ENCODE peak calls at places on chromosomes 11 and 22, in ten cellular contexts. C is HCT116, U is GM12878, V is K562, B is transverse colon, W is GM12892, T is GM12891, D is breast epithelium, G is H1, J is endothelial cell of umbilical vein. S is an unnamed sample.

GRCh38 chr11:32333335-32333991 is 101.9 kb downstream of the WT1 start:
- DNase-seq in T (peak), V (no peak), W (peak), G (peak), D (peak), C (no peak), J (peak), U (no peak), B (peak), S (peak)

GRCh38 chr22:49181431-49181830 is 646.2 kb downstream of the BRD1 start:
- DNase-seq in D (no peak), B (no peak), J (no peak), G (no peak), C (no peak), U (no peak), W (no peak), T (no peak), V (no peak), S (no peak)

GRCh38 chr11:126857860-126858808 is 142.4 kb downstream of the KIRREL3 start:
- DNase-seq in C (no peak), V (no peak), T (no peak), B (no peak), J (no peak), D (no peak), U (no peak), G (no peak), W (no peak), S (no peak)

GRCh38 chr11:29336727-29337212 is 680.1 kb downstream of the KCNA4 start:
- DNase-seq in J (no peak), T (no peak), C (no peak), G (no peak), B (no peak), U (no peak), D (no peak), W (no peak), V (no peak), S (no peak)

GRCh38 chr11:128052912-128053641 is 534.3 kb downstream of the ETS1 start:
- DNase-seq in C (no peak), G (no peak), D (no peak), V (no peak), W (no peak), B (no peak), J (peak), T (no peak), U (no peak), S (no peak)

GRCh38 chr11:4704054-4704789 is at the start of gene MMP26:
- DNase-seq in T (no peak), U (no peak), G (peak), C (no peak), B (no peak), W (no peak), V (no peak), D (no peak), J (no peak), S (no peak)

GRCh38 chr11:84645988-84646689 is 981.0 kb downstream of the DLG2 start:
- DNase-seq in J (no peak), C (no peak), B (peak), V (no peak), W (no peak), U (no peak), T (no peak), G (no peak), D (no peak), S (no peak)

GRCh38 chr11:57499413-57499982 is 16.0 kb downstream of the SLC43A1 start:
- DNase-seq in D (peak), U (no peak), C (peak), G (peak), J (peak), V (peak), B (peak), W (peak), T (peak), S (peak)

GRCh38 chr11:81749245-81749644 is 984.4 kb downstream of the FAM181B start:
- DNase-seq in V (no peak), W (no peak), D (no peak), T (no peak), U (no peak), C (no peak), G (no peak), B (no peak), J (no peak), S (no peak)

GRCh38 chr22:29810156-29810555 is 27.9 kb downstream of the ASCC2 start:
- DNase-seq in B (no peak), T (no peak), W (no peak), V (no peak), G (no peak), C (no peak), U (no peak), J (no peak), D (no peak), S (no peak)

GRCh38 chr11:67422894-67423293 is 5.4 kb upstream of the RPS6KB2 start:
- DNase-seq in C (no peak), V (no peak), J (no peak), D (no peak), G (no peak), T (no peak), B (no peak), U (no peak), W (no peak), S (no peak)

GRCh38 chr11:4695442-4695841 is 2.2 kb downstream of the OR51E2 start:
- DNase-seq in U (no peak), V (no peak), B (no peak), G (no peak), W (no peak), D (no peak), C (no peak), T (no peak), J (no peak), S (no peak)

GRCh38 chr11:134531331-134532135 is 119.5 kb upstream of the B3GAT1 start:
- DNase-seq in U (no peak), V (no peak), J (no peak), D (no peak), B (no peak), G (peak), C (no peak), W (no peak), T (no peak), S (peak)

GRCh38 chr22:22111983-22112382 is 129.4 kb upstream of the TOP3B start:
- DNase-seq in T (no peak), D (no peak), C (no peak), B (no peak), G (no peak), V (peak), J (no peak), W (no peak), U (no peak), S (no peak)

GRCh38 chr11:70763606-70764005 is 365.3 kb downstream of the CTTN start:
- DNase-seq in B (no peak), C (no peak), U (no peak), V (no peak), G (no peak), W (no peak), T (no peak), J (no peak), D (no peak), S (no peak)

GRCh38 chr11:68946416-68947090 is 34.2 kb downstream of the MRGPRD start:
- DNase-seq in U (no peak), J (peak), D (no peak), T (no peak), W (no peak), V (no peak), G (no peak), C (no peak), B (no peak), S (no peak)

GRCh38 chr11:75500742-75501141 is 25.0 kb downstream of the GDPD5 start:
- DNase-seq in D (no peak), V (no peak), G (no peak), B (no peak), U (no peak), J (no peak), T (no peak), C (no peak), W (no peak), S (no peak)

GRCh38 chr11:119340335-119341221 is at the start of gene C1QTNF5:
- DNase-seq in T (no peak), V (no peak), U (no peak), B (peak), J (peak), D (peak), W (no peak), C (no peak), G (peak), S (peak)

GRCh38 chr22:48578138-48579034 is 1249.3 kb downstream of the BRD1 start:
- DNase-seq in C (no peak), B (no peak), J (no peak), T (no peak), U (no peak), D (no peak), G (no peak), V (no peak), W (no peak), S (no peak)

GRCh38 chr22:40419718-40420117 is 49.3 kb downstream of the SGSM3 start:
- DNase-seq in D (no peak), C (no peak), G (no peak), U (no peak), J (no peak), W (no peak), V (no peak), T (no peak), B (no peak), S (no peak)

GRCh38 chr22:29031236-29031982 is 30.2 kb downstream of the C22orf31 start:
- DNase-seq in U (no peak), C (peak), V (peak), G (peak), D (peak), T (no peak), J (peak), W (no peak), B (peak), S (peak)

GRCh38 chr11:124670732-124671131 is 2.8 kb downstream of the SIAE start:
- DNase-seq in C (no peak), T (no peak), J (no peak), U (no peak), B (no peak), V (no peak), D (no peak), W (no peak), G (no peak), S (no peak)

GRCh38 chr11:122700676-122701075 is 45.2 kb downstream of the UBASH3B start:
- DNase-seq in T (no peak), W (no peak), J (no peak), D (no peak), U (no peak), G (no peak), B (no peak), V (no peak), C (no peak), S (no peak)

GRCh38 chr22:37187552-37187890 is 526 bp downstream of the C1QTNF6 start:
- DNase-seq in T (no peak), G (no peak), D (no peak), C (no peak), V (no peak), B (peak), J (peak), W (no peak), U (no peak), S (peak)

GRCh38 chr11:125338886-125339811 is 156.9 kb downstream of the FEZ1 start:
- DNase-seq in G (no peak), U (no peak), V (no peak), C (no peak), J (no peak), B (no peak), D (no peak), T (no peak), W (no peak), S (no peak)

GRCh38 chr11:85658180-85658579 is 6.7 kb downstream of the CREBZF start:
- DNase-seq in T (no peak), G (no peak), J (no peak), V (no peak), D (no peak), B (no peak), W (no peak), C (no peak), U (no peak), S (no peak)

GRCh38 chr11:121802542-121802941 is 313.5 kb downstream of the BLID start:
- DNase-seq in B (peak), D (no peak), C (no peak), U (no peak), W (no peak), V (no peak), T (no peak), J (no peak), G (no peak), S (no peak)

GRCh38 chr22:35915477-35916013 is 113.1 kb downstream of the RBFOX2 start:
- DNase-seq in D (no peak), T (no peak), U (no peak), G (no peak), B (no peak), V (no peak), W (no peak), C (no peak), J (peak), S (no peak)

GRCh38 chr11:130031056-130031455 is 28.4 kb upstream of the PRDM10 start:
- DNase-seq in V (no peak), W (no peak), J (no peak), G (no peak), U (no peak), D (no peak), C (no peak), B (no peak), T (no peak), S (no peak)

GRCh38 chr22:32204856-32205722 is at the start of gene RFPL2:
- DNase-seq in J (peak), D (no peak), B (peak), W (no peak), V (no peak), U (no peak), C (peak), T (no peak), G (peak), S (no peak)

GRCh38 chr11:73001615-73002014 is 140.5 kb downstream of the FCHSD2 start:
- DNase-seq in V (no peak), G (no peak), W (no peak), D (no peak), U (no peak), J (peak), B (no peak), T (no peak), C (no peak), S (no peak)

GRCh38 chr11:101428918-101429317 is 154.9 kb downstream of the TRPC6 start:
- DNase-seq in W (no peak), J (no peak), B (no peak), V (no peak), U (no peak), G (no peak), T (no peak), C (peak), D (no peak), S (no peak)

GRCh38 chr11:69667619-69668604 is 7.2 kb downstream of the LTO1 start:
- DNase-seq in G (no peak), T (no peak), J (no peak), U (no peak), C (no peak), D (no peak), W (no peak), B (no peak), V (no peak), S (no peak)

GRCh38 chr22:17569971-17570511 is 6.7 kb downstream of the SLC25A18 start:
- DNase-seq in W (no peak), U (no peak), J (peak), G (no peak), B (no peak), V (no peak), T (no peak), D (peak), C (no peak), S (no peak)

GRCh38 chr11:64726211-64726641 is 3.2 kb upstream of the NRXN2 start:
- DNase-seq in U (no peak), J (no peak), D (no peak), G (no peak), B (no peak), T (no peak), W (no peak), C (no peak), V (no peak), S (no peak)

GRCh38 chr22:28231423-28231822 is 312.4 kb upstream of the PITPNB start:
- DNase-seq in U (no peak), D (no peak), W (no peak), B (no peak), V (no peak), C (no peak), J (no peak), G (no peak), T (no peak), S (no peak)

GRCh38 chr11:59138643-59139042 is 4.0 kb upstream of the FAM111A start:
- DNase-seq in W (no peak), G (no peak), U (no peak), J (peak), B (no peak), V (no peak), T (no peak), D (no peak), C (no peak), S (no peak)

GRCh38 chr22:42437488-42438292 is 5.5 kb upstream of the NFAM1 start:
- DNase-seq in J (peak), W (peak), T (peak), C (peak), G (peak), D (peak), B (peak), U (peak), V (peak), S (peak)

GRCh38 chr11:17012712-17013547 is 1.3 kb downstream of the PLEKHA7 start:
- DNase-seq in U (no peak), D (no peak), T (no peak), J (peak), C (peak), V (no peak), W (no peak), G (no peak), B (peak), S (peak)
- TF ChIP-seq POLR2AphosphoS5 in U (no peak), D (no peak), T (no peak), J (no peak), C (no peak), V (no peak), W (no peak), G (no peak), B (peak), S (peak)

DNA sequence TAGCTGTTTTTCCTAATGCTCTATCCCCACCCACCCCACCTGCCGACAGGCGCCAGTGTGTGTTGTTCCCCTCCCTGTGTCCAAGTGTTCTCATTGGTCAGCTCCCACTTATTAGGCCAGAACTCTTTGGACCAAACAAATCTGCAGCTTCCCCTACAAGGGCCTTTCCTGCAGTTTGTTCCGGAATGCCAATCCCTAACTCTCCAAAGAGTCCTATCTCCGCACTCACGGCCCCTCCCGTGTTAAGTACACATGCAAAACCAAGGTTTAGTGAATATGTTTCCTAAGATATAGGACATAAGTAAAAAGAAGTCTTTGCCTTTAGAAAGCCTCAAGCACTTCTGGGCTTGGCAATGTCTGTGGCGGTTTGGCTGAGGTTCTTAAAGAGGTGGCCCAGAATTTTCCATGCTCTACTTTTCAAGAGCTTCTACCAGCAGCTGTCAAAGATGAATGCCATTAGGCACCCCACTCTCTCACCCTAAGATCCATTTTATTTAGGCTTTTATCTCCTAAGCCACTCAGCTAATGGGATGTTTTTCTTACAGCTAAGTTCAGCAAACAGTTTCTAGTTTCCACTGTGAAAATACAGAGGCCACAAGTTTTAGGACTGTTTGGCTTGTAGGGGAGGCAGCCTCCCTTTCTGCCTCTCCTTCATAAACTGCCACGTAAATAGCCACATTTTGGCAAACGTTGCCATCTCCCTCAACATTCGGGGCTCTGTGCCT is 1.6 kb downstream of the CD59 start:
- DNase-seq in J (peak), C (no peak), T (no peak), D (peak), V (no peak), G (no peak), W (no peak), B (peak), U (no peak), S (peak)
- TF ChIP-seq POLR2AphosphoS5 in J (no peak), C (no peak), T (no peak), D (peak), V (no peak), G (no peak), W (no peak), B (peak), U (no peak), S (peak)

GRCh38 chr11:1308745-1309497 is 511 bp downstream of the TOLLIP start:
- DNase-seq in C (no peak), U (no peak), T (no peak), J (no peak), W (no peak), B (no peak), D (no peak), G (no peak), V (peak), S (no peak)

GRCh38 chr11:1307998-1308744 is 1.3 kb downstream of the TOLLIP start:
- DNase-seq in G (peak), V (no peak), W (no peak), U (no peak), T (no peak), J (no peak), C (no peak), B (no peak), D (no peak), S (peak)

GRCh38 chr11:1310772-1311468 is 1.5 kb upstream of the TOLLIP start:
- DNase-seq in V (no peak), J (no peak), U (no peak), W (no peak), B (no peak), C (no peak), T (no peak), G (peak), D (no peak), S (no peak)

GRCh38 chr11:1310315-1310687 is 869 bp upstream of the TOLLIP start:
- DNase-seq in J (no peak), T (no peak), B (peak), D (no peak), G (no peak), W (no peak), C (no peak), U (no peak), V (no peak), S (no peak)

GRCh38 chr11:1309498-1310314 is at the start of gene TOLLIP:
- DNase-seq in T (peak), J (peak), W (peak), D (peak), C (peak), V (peak), B (peak), G (peak), U (peak), S (peak)
- TF ChIP-seq POLR2AphosphoS5 in T (peak), J (peak), W (peak), D (peak), C (peak), V (peak), B (peak), G (peak), U (peak), S (peak)

GRCh38 chr11:62505112-62505783 is 41.4 kb downstream of the AHNAK start:
- DNase-seq in C (no peak), B (peak), J (no peak), G (peak), U (no peak), V (peak), D (no peak), W (no peak), T (no peak), S (no peak)

GRCh38 chr11:62507023-62507422 is 39.6 kb downstream of the AHNAK start:
- DNase-seq in V (no peak), W (no peak), B (no peak), G (no peak), C (no peak), D (no peak), U (no peak), J (no peak), T (no peak), S (no peak)

GRCh38 chr11:62506413-62506940 is 40.1 kb downstream of the AHNAK start:
- DNase-seq in D (no peak), G (no peak), B (no peak), V (no peak), C (no peak), J (no peak), U (no peak), T (no peak), W (no peak), S (no peak)

GRCh38 chr11:62505784-62506145 is 40.8 kb downstream of the AHNAK start:
- DNase-seq in C (no peak), J (no peak), D (no peak), U (no peak), T (no peak), W (no peak), B (no peak), V (no peak), G (no peak), S (no peak)

DNA sequence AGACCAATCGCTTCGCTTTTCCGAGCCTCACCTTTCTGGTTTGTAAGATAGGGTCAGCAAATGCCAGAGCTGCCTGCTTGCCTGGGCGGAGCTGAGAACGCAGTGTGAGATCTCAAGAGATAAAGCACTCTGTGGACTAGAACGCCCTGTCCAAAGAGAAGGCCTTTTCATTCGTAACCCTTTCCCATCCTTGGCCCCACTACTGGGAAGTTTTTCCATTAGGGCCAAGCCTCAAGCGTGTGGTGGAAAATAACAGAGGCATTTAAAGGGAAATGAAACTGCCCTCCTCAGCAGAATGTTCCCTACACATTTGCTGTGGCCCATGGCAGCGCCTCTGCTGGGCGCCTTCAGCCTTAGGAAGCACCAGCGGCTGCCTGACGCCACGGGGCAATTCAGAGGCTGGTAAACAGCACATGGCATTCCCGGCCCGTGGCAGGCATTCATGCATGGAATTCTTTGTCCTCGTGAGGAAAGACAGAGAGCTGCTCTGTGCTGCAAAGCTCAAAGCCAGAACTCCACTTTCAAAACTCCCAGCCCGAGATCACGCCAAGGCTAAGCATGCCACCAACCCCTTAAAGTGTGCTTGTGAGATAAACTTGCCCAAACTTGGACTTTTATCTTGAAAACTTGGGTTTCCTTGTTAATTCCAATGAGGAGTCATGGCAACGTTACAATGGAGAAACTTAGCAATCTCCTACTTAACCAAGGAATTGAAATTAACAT is 38.1 kb downstream of the AHNAK start:
- DNase-seq in D (peak), G (peak), U (no peak), C (peak), J (peak), V (peak), W (no peak), B (peak), T (no peak), S (peak)
- TF ChIP-seq POLR2AphosphoS5 in D (peak), G (peak), U (no peak), C (peak), J (no peak), V (no peak), W (no peak), B (peak), T (no peak), S (peak)

GRCh38 chr22:38744981-38745380 is 10.8 kb downstream of the SUN2 start:
- DNase-seq in C (no peak), J (no peak), W (no peak), B (no peak), U (no peak), V (no peak), T (no peak), D (no peak), G (no peak), S (no peak)
- TF ChIP-seq POLR2AphosphoS5 in C (no peak), J (no peak), W (no peak), B (no peak), U (no peak), V (no peak), T (no peak), D (no peak), G (no peak), S (no peak)

S was measured in stomach.